ENCODE peak calls at places on chromosomes 16 and 17, in eight cellular contexts. E is AG04450, X is transverse colon, Z is tibial artery, K is SK-N-SH, G is cardiac muscle cell, B is Panc1, T is pancreas. L is an unnamed sample.

GRCh38 chr16:22323173-22323997 is 26.2 kb downstream of the POLR3E start:
- DNase-seq in E (no peak), X (no peak), Z (no peak), K (no peak), G (no peak), B (no peak), T (no peak), L (no peak)

GRCh38 chr16:88329726-88330700 is 52.7 kb upstream of the ZNF469 start:
- DNase-seq in E (no peak), X (no peak), Z (no peak), K (no peak), G (no peak), B (no peak), T (no peak), L (no peak)

GRCh38 chr16:23742761-23743160 is 12.1 kb upstream of the CHP2 start:
- DNase-seq in E (no peak), X (no peak), Z (no peak), K (no peak), G (no peak), B (no peak), T (no peak), L (no peak)

GRCh38 chr17:72635034-72635654 is 457.3 kb downstream of the SLC39A11 start:
- DNase-seq in E (no peak), X (peak), Z (no peak), K (no peak), G (no peak), B (no peak), T (no peak), L (no peak)

GRCh38 chr17:32970281-32970680 is 21.4 kb upstream of the SPACA3 start:
- DNase-seq in E (no peak), X (no peak), Z (no peak), K (no peak), G (peak), B (no peak), T (peak), L (peak)

GRCh38 chr16:23402100-23402499 is 50.9 kb downstream of the COG7 start:
- DNase-seq in E (no peak), X (no peak), Z (no peak), K (no peak), G (no peak), B (no peak), T (no peak), L (no peak)

GRCh38 chr17:32240745-32241144 is 24.9 kb upstream of the RHBDL3 start:
- DNase-seq in E (no peak), X (no peak), Z (no peak), K (no peak), G (peak), B (no peak), T (no peak), L (peak)

GRCh38 chr17:48335858-48336500 is 94.0 kb downstream of the SKAP1 start:
- DNase-seq in E (peak), X (no peak), Z (no peak), K (peak), G (peak), B (peak), T (no peak), L (peak)

GRCh38 chr17:67656494-67657203 is 61.1 kb upstream of the NOL11 start:
- DNase-seq in E (no peak), X (no peak), Z (no peak), K (no peak), G (no peak), B (no peak), T (no peak), L (no peak)

GRCh38 chr17:35185849-35186248 is 8.3 kb downstream of the SLC35G3 start:
- DNase-seq in E (no peak), X (no peak), Z (no peak), K (no peak), G (no peak), B (no peak), T (no peak), L (no peak)

GRCh38 chr16:84947996-84948854 is 63.1 kb downstream of the ZDHHC7 start:
- DNase-seq in E (no peak), X (no peak), Z (no peak), K (no peak), G (no peak), B (no peak), T (no peak), L (no peak)

GRCh38 chr16:57871457-57871856 is 69.2 kb upstream of the KIFC3 start:
- DNase-seq in E (no peak), X (no peak), Z (no peak), K (no peak), G (peak), B (no peak), T (no peak), L (peak)

GRCh38 chr17:59124665-59125064 is 18.0 kb upstream of the TRIM37 start:
- DNase-seq in E (no peak), X (no peak), Z (no peak), K (no peak), G (no peak), B (no peak), T (no peak), L (no peak)

GRCh38 chr17:48478224-48479013 is 48.4 kb upstream of the SKAP1 start:
- DNase-seq in E (no peak), X (no peak), Z (no peak), K (no peak), G (peak), B (no peak), T (no peak), L (no peak)

GRCh38 chr16:31873556-31874353 is at the start of gene ZNF267:
- DNase-seq in E (peak), X (peak), Z (peak), K (peak), G (peak), B (peak), T (peak), L (peak)

GRCh38 chr16:50467943-50468748 is 80.0 kb upstream of the NKD1 start:
- DNase-seq in E (no peak), X (peak), Z (no peak), K (peak), G (no peak), B (no peak), T (no peak), L (no peak)

GRCh38 chr16:11629071-11630030 is 38.9 kb upstream of the SNN start:
- DNase-seq in E (peak), X (no peak), Z (no peak), K (no peak), G (no peak), B (no peak), T (peak), L (no peak)

GRCh38 chr16:19715566-19715965 is 2.5 kb downstream of the KNOP1 start:
- DNase-seq in E (no peak), X (no peak), Z (no peak), K (no peak), G (no peak), B (no peak), T (no peak), L (no peak)

GRCh38 chr17:67221062-67221998 is 23.7 kb downstream of the HELZ start:
- DNase-seq in E (no peak), X (no peak), Z (no peak), K (peak), G (peak), B (no peak), T (no peak), L (peak)

GRCh38 chr16:56609463-56609921 is 1.1 kb downstream of the MT2A start:
- DNase-seq in E (no peak), X (peak), Z (peak), K (peak), G (peak), B (no peak), T (peak), L (peak)

GRCh38 chr17:32482568-32483320 is 4.0 kb upstream of the CDK5R1 start:
- DNase-seq in E (no peak), X (no peak), Z (no peak), K (no peak), G (no peak), B (no peak), T (no peak), L (peak)

GRCh38 chr17:5971969-5972368 is 98.2 kb upstream of the WSCD1 start:
- DNase-seq in E (no peak), X (no peak), Z (no peak), K (no peak), G (no peak), B (no peak), T (no peak), L (no peak)

GRCh38 chr17:27612160-27612767 is 18.7 kb upstream of the LGALS9 start:
- DNase-seq in E (no peak), X (no peak), Z (no peak), K (no peak), G (no peak), B (no peak), T (no peak), L (peak)

GRCh38 chr16:51816929-51817328 is 665.9 kb upstream of the SALL1 start:
- DNase-seq in E (no peak), X (no peak), Z (no peak), K (no peak), G (peak), B (no peak), T (no peak), L (peak)

GRCh38 chr17:50112694-50113093 is 17.3 kb downstream of the SAMD14 start:
- DNase-seq in E (no peak), X (no peak), Z (peak), K (no peak), G (no peak), B (no peak), T (no peak), L (no peak)

GRCh38 chr17:57086069-57086930 is 1.3 kb downstream of the AKAP1 start:
- DNase-seq in E (no peak), X (peak), Z (peak), K (peak), G (no peak), B (no peak), T (peak), L (peak)

GRCh38 chr16:67356372-67356771 is 29.8 kb downstream of the LRRC36 start:
- DNase-seq in E (no peak), X (no peak), Z (no peak), K (no peak), G (no peak), B (no peak), T (no peak), L (no peak)

GRCh38 chr17:44376124-44376523 is 12.5 kb upstream of the FAM171A2 start:
- DNase-seq in E (no peak), X (no peak), Z (no peak), K (peak), G (peak), B (no peak), T (no peak), L (no peak)

GRCh38 chr16:29734826-29735225 is 11.0 kb downstream of the C16orf54 start:
- DNase-seq in E (no peak), X (no peak), Z (no peak), K (no peak), G (no peak), B (no peak), T (no peak), L (no peak)

GRCh38 chr16:29737713-29738112 is 8.1 kb downstream of the C16orf54 start:
- DNase-seq in E (no peak), X (no peak), Z (no peak), K (no peak), G (no peak), B (no peak), T (peak), L (no peak)

GRCh38 chr16:29738514-29738913 is 7.3 kb downstream of the C16orf54 start:
- DNase-seq in E (no peak), X (peak), Z (no peak), K (no peak), G (no peak), B (no peak), T (no peak), L (no peak)

GRCh38 chr16:29736764-29737163 is 9.0 kb downstream of the C16orf54 start:
- DNase-seq in E (no peak), X (peak), Z (no peak), K (no peak), G (no peak), B (no peak), T (no peak), L (no peak)

GRCh38 chr16:29736112-29736511 is 9.7 kb downstream of the C16orf54 start:
- DNase-seq in E (no peak), X (no peak), Z (no peak), K (peak), G (peak), B (no peak), T (no peak), L (peak)
- TF ChIP-seq CTCF in E (peak), X (no peak), Z (no peak), K (no peak), G (peak), B (no peak), T (no peak), L (peak)

DNA sequence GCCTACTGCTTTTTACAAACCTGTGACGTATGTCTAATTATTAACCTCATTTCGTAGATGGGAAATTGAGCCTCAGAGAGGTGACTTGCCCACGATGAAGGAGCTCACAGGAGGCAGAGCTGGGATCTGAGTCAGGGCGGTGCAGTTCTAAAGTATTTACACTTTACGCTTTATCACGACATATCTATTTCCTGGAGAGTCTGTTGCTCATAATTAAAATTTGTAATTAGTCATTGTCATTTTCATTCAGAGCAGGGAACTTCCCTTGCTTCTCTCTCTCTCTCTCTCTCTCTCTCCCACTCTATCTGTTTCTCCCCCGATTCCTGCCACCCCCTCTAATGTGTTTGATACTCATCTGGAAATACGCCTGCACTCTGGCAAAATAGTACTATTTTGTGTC is 5.9 kb downstream of the SLC5A11 start:
- DNase-seq in E (no peak), X (no peak), Z (no peak), K (no peak), G (peak), B (no peak), T (no peak), L (peak)
- H3K4me3 ChIP-seq in E (no peak), X (no peak), Z (no peak), K (no peak), G (no peak), B (peak), T (no peak), L (no peak)

GRCh38 chr16:74725641-74726040 is 25.0 kb upstream of the MLKL start:
- DNase-seq in E (no peak), X (no peak), Z (no peak), K (no peak), G (no peak), B (no peak), T (no peak), L (no peak)

GRCh38 chr16:74724820-74725549 is 24.3 kb upstream of the MLKL start:
- DNase-seq in E (peak), X (no peak), Z (no peak), K (no peak), G (peak), B (no peak), T (no peak), L (no peak)

GRCh38 chr16:74727903-74728302 is 27.2 kb upstream of the MLKL start:
- DNase-seq in E (no peak), X (no peak), Z (no peak), K (no peak), G (no peak), B (no peak), T (no peak), L (no peak)

GRCh38 chr16:74726736-74727135 is 26.1 kb upstream of the MLKL start:
- DNase-seq in E (no peak), X (peak), Z (no peak), K (no peak), G (no peak), B (no peak), T (no peak), L (no peak)

GRCh38 chr16:74726056-74726455 is 25.4 kb upstream of the MLKL start:
- DNase-seq in E (no peak), X (peak), Z (no peak), K (no peak), G (no peak), B (no peak), T (no peak), L (no peak)
- TF ChIP-seq CTCF in E (no peak), X (no peak), Z (no peak), K (no peak), G (no peak), B (no peak), T (no peak), L (no peak)

DNA sequence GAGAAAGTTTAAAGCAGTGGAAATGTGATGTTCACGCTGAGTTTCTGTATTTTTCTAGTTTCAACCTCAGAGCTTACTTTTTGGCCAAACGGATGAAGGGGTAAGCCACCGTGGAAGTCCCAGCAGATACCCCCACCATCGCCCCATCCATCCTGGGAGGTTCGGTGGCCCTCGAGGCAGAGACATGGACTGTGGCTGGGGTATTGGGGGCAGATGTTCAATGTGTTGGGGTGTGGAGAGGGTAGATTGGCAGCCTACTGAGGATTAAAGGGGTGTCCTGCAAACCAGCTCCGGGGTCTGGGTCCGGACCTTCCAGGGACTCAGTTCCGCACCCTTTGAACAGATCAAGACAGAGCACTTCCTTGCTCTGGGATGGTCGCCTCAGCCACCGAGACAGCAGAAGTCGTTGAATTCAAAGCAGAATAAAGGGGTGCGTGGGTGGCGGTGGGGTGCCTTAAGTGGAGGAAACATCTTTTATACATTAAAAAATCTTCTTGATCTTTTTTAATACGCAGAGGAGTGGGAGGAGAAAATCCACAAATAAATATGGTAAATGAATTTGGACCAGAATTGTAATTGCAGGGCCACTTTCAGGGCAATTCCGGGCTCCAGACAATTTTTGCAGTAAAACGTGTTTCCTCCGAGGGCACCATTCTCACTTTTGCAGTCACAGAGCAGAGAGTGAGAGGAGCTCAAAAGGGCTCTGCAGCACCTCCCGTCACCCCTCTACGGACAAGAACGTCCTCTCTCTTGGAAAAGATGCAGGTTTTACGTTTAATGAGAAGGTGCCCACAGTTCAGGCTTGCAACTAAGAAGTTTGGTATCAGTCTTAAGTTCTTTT is 8.2 kb upstream of the CBX8 start:
- DNase-seq in E (no peak), X (no peak), Z (no peak), K (no peak), G (no peak), B (no peak), T (no peak), L (no peak)
- H3K4me3 ChIP-seq in E (no peak), X (no peak), Z (no peak), K (no peak), G (no peak), B (no peak), T (no peak), L (no peak)

DNA sequence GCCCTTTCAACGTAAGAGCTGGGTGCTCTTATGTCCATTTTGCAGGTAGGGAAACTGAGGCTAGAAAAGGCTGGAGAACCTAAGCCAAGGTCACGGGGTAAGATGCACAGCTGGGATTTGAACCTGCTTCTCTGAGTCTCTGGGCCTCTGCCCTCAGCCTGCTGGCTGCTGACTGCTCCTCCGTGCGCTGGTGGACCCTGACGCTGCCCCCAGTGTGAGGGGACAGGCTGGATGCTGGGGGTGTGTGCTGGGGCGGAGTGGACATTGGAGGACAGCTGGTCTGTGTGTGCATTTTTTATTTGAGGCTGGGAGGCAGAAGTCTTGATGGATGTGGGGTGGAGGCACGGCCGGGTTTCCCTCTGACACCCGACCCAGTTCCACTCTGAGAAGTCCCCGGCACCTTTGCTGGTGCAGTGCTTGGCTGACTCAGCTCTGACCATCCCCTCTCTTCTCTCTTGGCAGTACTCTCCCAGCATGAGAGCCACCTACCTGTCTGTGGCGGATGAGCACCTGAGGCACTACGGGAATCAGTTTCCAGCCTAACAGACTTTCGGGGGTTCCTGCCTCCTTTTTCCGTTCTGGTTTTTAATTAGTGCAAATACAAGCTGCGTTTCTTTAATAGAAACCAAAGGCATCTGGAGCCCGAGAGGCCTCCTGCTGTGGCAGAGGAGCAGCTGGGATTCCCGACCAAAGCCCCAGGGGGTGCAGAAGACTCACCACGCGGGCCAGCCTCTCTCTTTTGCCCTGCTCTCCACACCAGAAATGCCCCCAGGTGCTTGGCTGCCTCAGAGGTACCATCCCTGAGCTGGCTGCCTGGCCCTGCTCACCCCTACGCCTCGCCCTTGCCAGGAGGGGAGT is 14.1 kb upstream of the DNAI2 start:
- DNase-seq in E (no peak), X (no peak), Z (no peak), K (peak), G (no peak), B (no peak), T (no peak), L (no peak)
- TF ChIP-seq CTCF in E (no peak), X (no peak), Z (no peak), K (no peak), G (no peak), B (no peak), T (no peak), L (no peak)

DNA sequence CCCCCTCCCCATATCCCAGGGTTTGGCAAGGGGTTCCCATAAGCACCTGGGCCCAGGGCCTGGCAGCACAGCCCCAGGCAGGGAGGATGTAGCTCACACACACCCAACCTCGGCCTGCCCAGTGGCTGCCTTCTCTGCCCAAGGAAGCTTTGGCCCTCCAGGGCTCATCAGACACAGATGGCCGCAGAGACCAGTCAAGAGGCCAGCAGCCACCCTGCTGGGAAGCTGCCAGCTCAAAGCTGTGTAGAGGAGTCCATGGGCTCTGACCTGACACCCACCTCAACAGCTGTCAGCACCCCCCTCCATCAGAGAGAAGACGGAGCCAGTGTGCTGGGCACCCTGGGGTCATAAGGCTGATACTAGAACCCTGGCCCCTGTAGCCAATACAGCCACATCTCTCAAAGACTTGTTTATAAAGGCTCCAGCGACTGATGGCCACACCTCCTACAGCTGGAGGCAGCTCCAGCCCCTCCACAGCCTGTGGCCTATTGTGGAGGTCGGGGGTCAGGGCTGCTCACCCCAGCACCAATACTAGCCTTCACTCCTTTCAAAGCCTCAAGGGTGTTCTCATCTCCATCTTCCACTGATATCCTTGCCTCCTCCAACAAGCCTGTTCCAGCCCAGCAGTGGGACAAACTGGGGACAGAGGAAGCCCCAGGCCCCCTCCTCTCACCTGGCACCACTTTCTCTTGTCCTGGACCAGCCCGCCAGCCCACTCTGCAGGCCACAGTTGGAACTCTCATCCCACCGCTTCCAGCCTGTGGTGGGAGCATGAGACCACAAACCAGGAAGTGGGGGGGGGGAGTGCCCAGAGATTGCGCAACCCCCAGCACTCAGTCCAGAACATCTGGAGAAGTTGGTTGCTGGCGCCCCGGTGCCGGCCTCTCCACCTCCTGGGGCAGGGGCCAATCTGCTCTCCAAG is 2.2 kb upstream of the MPG start:
- DNase-seq in E (no peak), X (peak), Z (peak), K (peak), G (peak), B (no peak), T (peak), L (peak)
- H3K4me3 ChIP-seq in E (peak), X (no peak), Z (peak), K (no peak), G (no peak), B (no peak), T (no peak), L (peak)